ENCODE peak calls at places on chromosome 17, in seven cellular contexts. H is lung; T is astrocyte of the spinal cord; A is epithelial cell of esophagus; F is NB4; I is stimulated activated CD4-positive, alpha-beta T cell treated with anti-CD3 and anti-CD28 coated beads, Interleukin-12 subunit alpha, Interleukin-12 subunit beta, amount 100 ng/mL, for 48 hours; L is hepatic stellate cell. U is an unnamed sample.

GRCh38 chr17:75819723-75820410 is 24.3 kb downstream of the UNC13D start:
- DNase-seq in F (no peak), L (no peak), T (no peak), H (no peak), A (no peak), I (no peak), U (no peak)

GRCh38 chr17:32551186-32551955 is 64.6 kb downstream of the CDK5R1 start:
- DNase-seq in L (peak), F (peak), A (peak), T (peak), I (no peak), H (no peak), U (peak)

GRCh38 chr17:1899403-1900000 is 69.7 kb downstream of the RPA1 start:
- DNase-seq in L (no peak), I (no peak), F (no peak), T (no peak), A (no peak), H (no peak), U (no peak)

GRCh38 chr17:50356418-50356817 is 10.5 kb downstream of the XYLT2 start:
- DNase-seq in H (no peak), L (no peak), T (no peak), F (no peak), A (no peak), I (no peak), U (no peak)

GRCh38 chr17:6507535-6507934 is 48.8 kb downstream of the PITPNM3 start:
- DNase-seq in T (peak), L (peak), H (no peak), A (peak), F (no peak), I (no peak), U (no peak)

GRCh38 chr17:57551321-57552079 is 193.6 kb downstream of the CCDC182 start:
- DNase-seq in I (no peak), F (no peak), T (no peak), L (no peak), A (no peak), H (no peak), U (no peak)

GRCh38 chr17:72397687-72398086 is 276.9 kb downstream of the SOX9 start:
- DNase-seq in A (no peak), H (no peak), I (no peak), T (peak), L (no peak), F (no peak), U (no peak)

GRCh38 chr17:27959382-27959709 is 66.2 kb upstream of the LYRM9 start:
- DNase-seq in L (no peak), A (peak), T (no peak), H (no peak), F (no peak), I (no peak), U (no peak)

GRCh38 chr17:58324409-58325288 is 3.9 kb downstream of the TSPOAP1 start:
- DNase-seq in H (no peak), I (no peak), L (no peak), A (peak), F (no peak), T (no peak), U (no peak)

GRCh38 chr17:75875940-75876189 is 2.5 kb downstream of the TRIM47 start:
- DNase-seq in A (no peak), H (no peak), L (no peak), T (no peak), I (no peak), F (no peak), U (no peak)

GRCh38 chr17:68344701-68345136 is 53.4 kb downstream of the ARSG start:
- DNase-seq in T (no peak), F (peak), L (no peak), H (no peak), A (no peak), I (no peak), U (peak)

GRCh38 chr17:39001703-39002637 is 34.8 kb upstream of the FBXO47 start:
- DNase-seq in A (peak), F (peak), L (peak), T (peak), H (peak), I (no peak), U (no peak)

GRCh38 chr17:27333410-27333980 is 39.6 kb downstream of the WSB1 start:
- DNase-seq in L (no peak), H (no peak), T (no peak), I (no peak), A (no peak), F (no peak), U (no peak)

GRCh38 chr17:77798481-77798880 is 160.0 kb upstream of the TNRC6C start:
- DNase-seq in L (no peak), T (no peak), A (no peak), F (no peak), H (no peak), I (no peak), U (no peak)